ENCODE peak calls at places on chromosomes 5 and 9, in nine cellular contexts. Q is heart right ventricle, Z is choroid plexus epithelial cell, K is foreskin fibroblast, C is hepatocyte, D is GM13976, G is brain microvascular endothelial cell, L is mucosa of descending colon, Y is GM10248. A is an unnamed sample.

GRCh38 chr9:83434254-83434653 is 103.9 kb downstream of the FRMD3 start:
- DNase-seq in Q (no peak), Z (no peak), K (no peak), C (no peak), D (no peak), G (no peak), L (peak; percentile 47), Y (no peak), A (no peak)

GRCh38 chr5:58620336-58620735 is 37.5 kb downstream of the RAB3C start:
- DNase-seq in Q (no peak), Z (no peak), K (no peak), C (no peak), D (no peak), G (no peak), L (no peak), Y (no peak), A (no peak)

GRCh38 chr5:127851964-127852363 is 148.8 kb downstream of the CCDC192 start:
- DNase-seq in Q (no peak), Z (no peak), K (no peak), C (no peak), D (no peak), G (no peak), L (no peak), Y (no peak), A (no peak)

GRCh38 chr9:121998513-121999049 is 94.5 kb downstream of the TTLL11 start:
- DNase-seq in Q (no peak), Z (no peak), K (no peak), C (no peak), D (no peak), G (no peak), L (no peak), Y (no peak), A (no peak)

GRCh38 chr9:105842023-105842644 is 147.8 kb downstream of the TMEM38B start:
- DNase-seq in Q (no peak), Z (peak; percentile 67), K (peak; percentile 65), C (peak; percentile 61), D (peak; percentile 55), G (peak; percentile 56), L (no peak), Y (peak; percentile 50), A (peak; percentile 47)

GRCh38 chr5:42970636-42971559 is 69.2 kb downstream of the ANXA2R start:
- DNase-seq in Q (peak; percentile 29), Z (no peak), K (no peak), C (no peak), D (no peak), G (no peak), L (peak; percentile 28), Y (no peak), A (no peak)

GRCh38 chr9:122265265-122265900 is 701 bp downstream of the MRRF start:
- DNase-seq in Q (no peak), Z (peak; percentile 28), K (peak; percentile 27), C (peak; percentile 5), D (peak; percentile 60), G (no peak), L (no peak), Y (peak; percentile 58), A (peak; percentile 48)

GRCh38 chr5:58148366-58148765 is 311.5 kb downstream of the PLK2 start:
- DNase-seq in Q (no peak), Z (no peak), K (no peak), C (no peak), D (no peak), G (no peak), L (no peak), Y (no peak), A (no peak)

GRCh38 chr5:37859805-37860204 is 20.0 kb upstream of the GDNF start:
- DNase-seq in Q (no peak), Z (no peak), K (no peak), C (no peak), D (peak; percentile 60), G (no peak), L (no peak), Y (peak; percentile 64), A (peak; percentile 69)

GRCh38 chr5:115351356-115352195 is 55.1 kb upstream of the CCDC112 start:
- DNase-seq in Q (no peak), Z (peak; percentile 72), K (peak; percentile 71), C (no peak), D (no peak), G (peak; percentile 63), L (no peak), Y (no peak), A (no peak)

GRCh38 chr5:78778538-78778937 is 130.0 kb upstream of the LHFPL2 start:
- DNase-seq in Q (no peak), Z (no peak), K (peak; percentile 79), C (no peak), D (no peak), G (no peak), L (no peak), Y (no peak), A (no peak)

GRCh38 chr9:134372621-134373267 is 46.5 kb downstream of the RXRA start:
- DNase-seq in Q (peak; percentile 58), Z (no peak), K (no peak), C (no peak), D (no peak), G (no peak), L (no peak), Y (no peak), A (no peak)

GRCh38 chr9:106929471-106930198 is 66.7 kb downstream of the ZNF462 start:
- DNase-seq in Q (no peak), Z (peak; percentile 50), K (peak; percentile 84), C (no peak), D (no peak), G (no peak), L (no peak), Y (no peak), A (no peak)

GRCh38 chr9:124394167-124394566 is 21.1 kb downstream of the PSMB7 start:
- DNase-seq in Q (no peak), Z (no peak), K (peak; percentile 28), C (no peak), D (peak; percentile 45), G (no peak), L (no peak), Y (no peak), A (peak; percentile 17)

GRCh38 chr5:23343121-23343520 is 164.3 kb upstream of the PRDM9 start:
- DNase-seq in Q (no peak), Z (no peak), K (no peak), C (no peak), D (no peak), G (no peak), L (no peak), Y (no peak), A (no peak)
- TF ChIP-seq CTCF in Q (no peak), Z (no peak), K (no peak), C (no peak), D (no peak), G (no peak), L (no peak), Y (no peak), A (no peak)

DNA sequence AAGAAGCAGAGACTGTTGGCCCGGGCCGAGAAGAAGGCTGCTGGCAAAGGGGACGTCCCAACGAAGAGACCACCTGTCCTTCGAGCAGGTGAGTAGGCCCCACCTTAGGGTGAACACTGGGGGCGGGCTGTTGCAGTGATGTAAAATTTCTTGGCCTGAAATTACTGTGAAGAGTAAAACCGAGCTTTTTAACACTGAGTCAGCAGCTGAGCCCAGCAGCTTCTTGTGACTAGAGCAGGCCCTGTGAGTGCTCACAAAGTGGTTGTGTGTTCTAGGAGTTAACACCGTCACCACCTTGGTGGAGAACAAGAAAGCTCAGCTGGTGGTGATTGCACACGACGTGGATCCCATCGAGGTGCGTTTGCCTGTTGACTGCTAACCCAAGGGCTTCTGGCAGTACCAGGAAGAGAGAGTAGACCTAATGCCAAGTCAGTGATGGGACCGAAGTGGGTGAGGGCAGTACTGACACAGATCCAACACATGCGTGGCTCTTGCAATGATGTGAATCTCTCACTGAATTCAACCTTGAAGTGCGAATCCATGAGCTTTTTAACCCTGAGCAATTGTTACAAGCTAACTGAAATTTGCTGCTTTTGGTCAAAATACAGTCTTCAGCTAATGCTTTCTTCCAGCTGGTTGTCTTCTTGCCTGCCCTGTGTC is 2.1 kb downstream of the RPL7A start:
- DNase-seq in Q (no peak), Z (no peak), K (no peak), C (no peak), D (no peak), G (no peak), L (no peak), Y (no peak), A (no peak)
- TF ChIP-seq CTCF in Q (no peak), Z (no peak), K (no peak), C (no peak), D (no peak), G (no peak), L (no peak), Y (no peak), A (no peak)

GRCh38 chr9:32580631-32581300 is 7.8 kb upstream of the NDUFB6 start:
- DNase-seq in Q (no peak), Z (no peak), K (peak; percentile 30), C (no peak), D (no peak), G (no peak), L (no peak), Y (no peak), A (no peak)

GRCh38 chr9:32584784-32585183 is 11.8 kb upstream of the NDUFB6 start:
- DNase-seq in Q (no peak), Z (peak; percentile 11), K (peak; percentile 51), C (no peak), D (no peak), G (no peak), L (no peak), Y (no peak), A (no peak)

GRCh38 chr9:32578976-32579375 is 6.0 kb upstream of the NDUFB6 start:
- DNase-seq in Q (no peak), Z (no peak), K (no peak), C (no peak), D (no peak), G (no peak), L (no peak), Y (no peak), A (no peak)

GRCh38 chr9:32579706-32580331 is 6.9 kb upstream of the NDUFB6 start:
- DNase-seq in Q (peak; percentile 67), Z (peak; percentile 77), K (peak; percentile 82), C (peak; percentile 73), D (peak; percentile 46), G (peak; percentile 70), L (peak; percentile 78), Y (peak; percentile 50), A (peak; percentile 51)

DNA sequence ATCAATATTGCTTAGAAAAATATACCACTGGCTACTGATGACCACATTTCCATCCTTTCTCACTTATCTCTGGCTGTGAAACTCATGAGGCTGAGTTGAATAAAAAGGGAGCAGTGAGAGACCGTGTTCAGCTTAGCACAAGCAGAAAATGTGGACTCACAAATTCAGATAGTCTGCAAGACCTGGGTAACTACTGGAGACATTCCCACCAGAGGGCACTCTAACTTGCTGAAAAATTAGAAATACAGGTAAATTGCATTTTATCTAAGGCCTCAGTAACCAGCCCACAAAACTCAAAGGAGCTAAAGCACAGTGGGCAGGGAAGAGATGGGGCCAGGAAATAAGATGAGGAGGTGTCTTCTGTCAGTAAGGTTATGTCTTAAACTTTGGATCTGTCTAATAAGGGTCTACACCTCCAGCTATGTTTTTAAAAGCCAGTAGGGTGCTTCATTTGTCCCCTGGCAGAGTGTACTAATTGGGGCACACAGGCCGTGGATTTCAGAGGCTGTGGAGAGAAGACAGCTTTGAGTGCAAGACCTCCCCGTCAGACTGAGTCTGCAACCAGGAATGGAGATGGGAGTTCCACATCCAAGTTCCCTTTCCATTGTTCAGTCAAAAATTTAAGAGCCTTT is 8.7 kb upstream of the NDUFB6 start:
- DNase-seq in Q (no peak), Z (peak; percentile 88), K (peak; percentile 78), C (peak; percentile 75), D (peak; percentile 59), G (peak; percentile 59), L (no peak), Y (peak; percentile 46), A (peak; percentile 39)
- TF ChIP-seq CTCF in Q (peak; percentile 32), Z (peak; percentile 83), K (peak; percentile 58), C (peak; percentile 77), D (peak; percentile 65), G (peak; percentile 77), L (no peak), Y (peak; percentile 65), A (no peak)

GRCh38 chr5:74394924-74395880 is 245.3 kb downstream of the ENC1 start:
- DNase-seq in Q (no peak), Z (no peak), K (no peak), C (peak; percentile 71), D (no peak), G (no peak), L (peak; percentile 59), Y (peak; percentile 20), A (no peak)
- TF ChIP-seq CTCF in Q (no peak), Z (peak; percentile 14), K (no peak), C (peak; percentile 32), D (no peak), G (peak; percentile 18), L (no peak), Y (peak; percentile 9), A (no peak)

A was measured in GM20000.